ENCODE peak calls at places on chromosomes 12 and 14, in eight cellular contexts. M is sigmoid colon, S is H9, J is uterus, X is pancreas, H is psoas muscle, W is kidney, U is adrenal gland. E is an unnamed sample.

GRCh38 chr14:90757452-90757851 is 58.8 kb downstream of the TTC7B start:
- DNase-seq in H (peak), S (no peak), W (no peak), U (no peak), J (no peak), M (no peak), X (no peak), E (no peak)

GRCh38 chr12:32535260-32535999 is 136.1 kb downstream of the FGD4 start:
- DNase-seq in H (peak), S (peak), M (peak), J (peak), U (peak), X (peak), W (peak), E (peak)

GRCh38 chr12:8950702-8951478 is 1.4 kb upstream of the M6PR start:
- DNase-seq in W (no peak), H (no peak), X (no peak), S (no peak), U (no peak), J (no peak), M (no peak), E (no peak)

GRCh38 chr12:127991408-127991940 is 275.5 kb upstream of the TMEM132C start:
- DNase-seq in W (no peak), U (no peak), S (no peak), X (no peak), H (no peak), M (no peak), J (no peak), E (no peak)

GRCh38 chr14:76955575-76956252 is 72.8 kb downstream of the IRF2BPL start:
- DNase-seq in S (peak), H (peak), X (peak), M (no peak), U (peak), W (no peak), J (no peak), E (no peak)

GRCh38 chr14:99682809-99683618 is 1.1 kb upstream of the CYP46A1 start:
- DNase-seq in J (peak), U (peak), S (peak), M (peak), H (peak), X (peak), W (peak), E (peak)

GRCh38 chr12:57546438-57547365 is at the start of gene DCTN2:
- DNase-seq in S (peak), M (peak), J (peak), W (peak), H (peak), X (peak), U (peak), E (peak)

GRCh38 chr14:91170504-91171121 is 56.7 kb downstream of the DGLUCY start:
- DNase-seq in J (peak), X (no peak), M (peak), W (peak), U (peak), S (no peak), H (peak), E (peak)

GRCh38 chr14:101001311-101002069 is 98.0 kb upstream of the RTL1 start:
- DNase-seq in H (peak), X (no peak), M (no peak), S (no peak), W (peak), U (no peak), J (no peak), E (no peak)

GRCh38 chr12:82723891-82724290 is 37.2 kb downstream of the TMTC2 start:
- DNase-seq in J (no peak), M (no peak), X (no peak), W (no peak), S (no peak), U (no peak), H (no peak), E (no peak)

GRCh38 chr14:67623114-67623513 is 3.4 kb downstream of the ARG2 start:
- DNase-seq in U (no peak), S (no peak), M (no peak), W (no peak), X (no peak), J (no peak), H (no peak), E (no peak)

GRCh38 chr12:122834921-122835692 is at the start of gene HIP1R:
- DNase-seq in J (no peak), S (peak), X (peak), U (no peak), W (peak), M (peak), H (peak), E (peak)

GRCh38 chr14:51872396-51872795 is 12.0 kb downstream of the GNG2 start:
- DNase-seq in W (no peak), M (no peak), X (no peak), U (no peak), J (no peak), H (no peak), S (no peak), E (no peak)

GRCh38 chr12:47903927-47904646 is 707 bp downstream of the VDR start:
- DNase-seq in W (peak), J (peak), H (peak), X (peak), S (peak), M (peak), U (peak), E (no peak)

GRCh38 chr14:76305474-76305826 is 70.5 kb upstream of the ESRRB start:
- DNase-seq in W (no peak), J (no peak), U (no peak), M (no peak), X (no peak), H (no peak), S (peak), E (no peak)

GRCh38 chr12:46436741-46437140 is 64.2 kb upstream of the SLC38A2 start:
- DNase-seq in S (no peak), X (no peak), M (no peak), W (no peak), H (no peak), J (no peak), U (no peak), E (no peak)

GRCh38 chr12:132109741-132110140 is 34.4 kb downstream of the DDX51 start:
- DNase-seq in M (no peak), W (no peak), J (no peak), U (no peak), X (no peak), S (no peak), H (no peak), E (no peak)

DNA sequence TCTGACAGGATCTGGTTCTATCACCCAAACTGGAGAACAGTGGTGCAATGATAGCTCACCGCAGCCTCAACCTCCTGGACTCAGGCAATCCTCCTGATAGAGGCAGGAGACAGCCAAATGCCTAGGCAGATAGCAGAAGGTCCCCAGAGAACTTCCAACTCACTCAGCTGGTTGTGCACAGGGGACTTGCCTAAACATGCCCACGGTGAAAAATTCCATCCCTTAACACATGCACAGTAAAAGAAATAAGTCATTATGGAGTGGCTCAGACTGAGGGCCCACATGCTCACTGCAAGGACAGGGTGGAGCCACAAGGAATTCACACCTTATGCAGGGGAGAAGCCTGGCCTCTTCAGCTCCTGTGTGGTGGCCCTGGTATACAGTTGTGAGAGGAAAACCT is 525.8 kb upstream of the ATP2B1 start:
- DNase-seq in X (no peak), J (no peak), M (no peak), W (no peak), S (no peak), U (no peak), H (no peak), E (no peak)
- H3K27ac ChIP-seq in X (no peak), J (no peak), M (no peak), W (no peak), S (no peak), U (no peak), H (no peak), E (no peak)

DNA sequence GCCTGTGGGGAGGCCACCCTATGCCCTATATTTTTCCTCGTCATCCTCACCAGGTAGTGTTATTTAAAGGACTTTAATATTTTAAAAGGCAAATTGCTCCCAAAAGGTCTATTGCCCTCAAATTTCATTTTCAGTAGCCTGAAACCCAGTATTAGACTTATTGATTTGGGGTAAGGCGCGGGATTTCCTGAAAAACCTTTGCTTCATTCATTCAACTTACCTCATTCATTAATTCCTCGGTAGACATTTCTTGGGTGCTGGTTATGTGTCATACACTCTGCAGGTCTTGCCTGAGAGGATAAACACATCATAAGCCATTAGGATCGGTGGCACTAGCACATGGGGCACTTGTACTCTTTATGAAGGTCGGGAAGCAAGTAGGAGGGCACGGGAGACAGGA is 99.2 kb downstream of the ARF6 start:
- DNase-seq in M (no peak), S (no peak), X (no peak), U (no peak), W (no peak), H (no peak), J (no peak), E (no peak)
- H3K27ac ChIP-seq in M (no peak), S (no peak), X (no peak), U (peak), W (no peak), H (no peak), J (no peak), E (no peak)

GRCh38 chr14:52902971-52903385 is 47.9 kb downstream of the FERMT2 start:
- DNase-seq in M (no peak), H (no peak), W (no peak), S (no peak), X (no peak), J (no peak), U (peak), E (no peak)

GRCh38 chr14:52901357-52901980 is 49.4 kb downstream of the FERMT2 start:
- DNase-seq in X (no peak), J (no peak), W (no peak), M (no peak), U (no peak), S (no peak), H (no peak), E (no peak)

GRCh38 chr14:52907949-52908348 is 42.9 kb downstream of the FERMT2 start:
- DNase-seq in H (no peak), X (no peak), U (no peak), M (no peak), W (no peak), J (no peak), S (no peak), E (no peak)

GRCh38 chr14:52910597-52910996 is 40.3 kb downstream of the FERMT2 start:
- DNase-seq in X (no peak), H (no peak), S (no peak), J (no peak), U (no peak), M (no peak), W (no peak), E (no peak)

DNA sequence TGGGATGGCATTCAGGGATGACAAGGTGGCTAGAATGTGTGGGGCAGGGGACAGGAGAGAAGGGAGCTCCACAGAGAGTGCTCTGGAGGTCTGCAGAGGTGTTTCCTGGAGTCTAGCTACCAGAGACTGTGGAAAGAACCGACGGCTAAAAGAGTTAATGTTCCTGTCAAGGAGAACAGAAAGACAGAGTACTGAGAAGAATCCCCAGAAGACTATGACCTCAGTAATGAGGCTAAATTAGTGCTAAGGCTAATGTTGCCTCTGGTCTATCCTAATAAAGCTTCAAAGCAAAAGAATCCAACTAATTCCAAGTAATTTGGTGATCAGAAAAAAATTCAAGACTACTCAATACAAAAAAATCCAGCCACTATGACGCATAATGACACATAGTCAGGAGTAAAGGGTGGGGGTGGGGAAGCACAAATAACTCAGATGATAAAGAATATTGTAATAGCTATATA is 44.7 kb downstream of the FERMT2 start:
- DNase-seq in M (no peak), U (no peak), X (no peak), J (no peak), W (no peak), S (no peak), H (no peak), E (no peak)
- H3K27ac ChIP-seq in M (peak), U (no peak), X (no peak), J (peak), W (no peak), S (no peak), H (peak), E (no peak)

GRCh38 chr12:95837240-95838038 is 21.3 kb upstream of the SNRPF start:
- DNase-seq in W (no peak), S (no peak), U (no peak), X (no peak), H (no peak), M (no peak), J (no peak), E (no peak)

GRCh38 chr12:95838125-95838524 is 20.6 kb upstream of the SNRPF start:
- DNase-seq in W (no peak), H (peak), J (no peak), X (no peak), S (no peak), M (no peak), U (no peak), E (no peak)

GRCh38 chr12:95836630-95837239 is 22.0 kb upstream of the SNRPF start:
- DNase-seq in X (no peak), J (no peak), M (no peak), U (no peak), W (no peak), S (no peak), H (no peak), E (no peak)

GRCh38 chr12:95834572-95834971 is 24.2 kb upstream of the SNRPF start:
- DNase-seq in U (no peak), S (no peak), H (no peak), W (no peak), M (no peak), X (no peak), J (no peak), E (no peak)

GRCh38 chr12:95836185-95836609 is 22.6 kb upstream of the SNRPF start:
- DNase-seq in X (no peak), H (no peak), S (no peak), W (no peak), M (no peak), U (no peak), J (no peak), E (no peak)
- H3K27ac ChIP-seq in X (no peak), H (no peak), S (no peak), W (no peak), M (no peak), U (no peak), J (no peak), E (no peak)

DNA sequence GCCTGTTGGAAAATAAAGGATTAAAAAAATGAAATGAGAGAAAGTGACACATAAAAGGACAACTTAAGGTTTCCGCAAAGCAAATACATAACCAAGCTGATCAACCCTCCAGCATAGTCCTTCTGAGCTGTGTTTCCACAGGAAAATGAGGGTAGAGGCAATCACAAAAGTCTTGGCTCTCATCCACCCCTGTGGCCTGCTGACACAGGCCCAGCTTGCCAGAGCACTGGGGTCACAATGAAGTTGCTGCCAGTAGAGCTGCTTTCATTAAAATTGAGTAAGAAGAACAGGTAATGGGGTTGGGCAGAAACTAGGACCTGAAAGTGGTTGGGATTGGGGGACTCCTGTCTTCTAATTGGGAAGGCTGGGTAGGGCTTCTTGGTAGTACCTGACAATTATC is 65.9 kb downstream of the RERG start:
- DNase-seq in W (no peak), U (peak), J (no peak), H (peak), X (no peak), S (no peak), M (no peak), E (no peak)
- H3K27ac ChIP-seq in W (peak), U (peak), J (peak), H (no peak), X (no peak), S (no peak), M (peak), E (no peak)

GRCh38 chr12:54132979-54133378 is 55.8 kb downstream of the SMUG1 start:
- DNase-seq in M (no peak), S (no peak), H (no peak), W (peak), X (no peak), U (no peak), J (no peak), E (no peak)

GRCh38 chr12:54135621-54136027 is 53.2 kb downstream of the SMUG1 start:
- DNase-seq in H (no peak), J (no peak), W (peak), U (no peak), M (no peak), S (no peak), X (no peak), E (no peak)

GRCh38 chr12:54134395-54134794 is 54.4 kb downstream of the SMUG1 start:
- DNase-seq in H (no peak), W (no peak), M (no peak), U (no peak), J (no peak), X (no peak), S (no peak), E (no peak)

GRCh38 chr12:54133663-54134375 is 55.0 kb downstream of the SMUG1 start:
- DNase-seq in X (no peak), U (no peak), S (no peak), H (no peak), W (peak), M (no peak), J (no peak), E (no peak)

GRCh38 chr12:54134850-54135249 is 53.9 kb downstream of the SMUG1 start:
- DNase-seq in W (peak), J (no peak), U (no peak), M (no peak), H (no peak), X (no peak), S (no peak), E (no peak)
- H3K27ac ChIP-seq in W (peak), J (no peak), U (no peak), M (no peak), H (no peak), X (no peak), S (no peak), E (no peak)

GRCh38 chr12:53053223-53054111 is 3.6 kb downstream of the TNS2 start:
- DNase-seq in M (peak), X (peak), W (peak), U (peak), H (no peak), S (peak), J (peak), E (no peak)
- H3K27ac ChIP-seq in M (peak), X (peak), W (peak), U (peak), H (peak), S (no peak), J (peak), E (peak)